ENCODE peak calls at places on chromosome 1, in nine cellular contexts. S is GM23338, B is aorta, F is heart right ventricle, J is transverse colon, Q is tibial artery, D is trophoblast cell, O is left lung, Z is fibroblast of lung. T is an unnamed sample. For H3K4me1, the result is how much of the 10 kb centered on the place peaks cover.

GRCh38 chr1:116853680-116854191 is 56.0 kb upstream of the PTGFRN start:
- DNase-seq in S (peak), B (no peak), F (no peak), J (peak), Q (no peak), D (peak), O (no peak), Z (peak), T (no peak)

GRCh38 chr1:42931108-42931539 is 27.5 kb downstream of the SLC2A1 start:
- DNase-seq in S (peak), B (no peak), F (no peak), J (peak), Q (no peak), D (peak), O (peak), Z (peak), T (no peak)

GRCh38 chr1:115557715-115558114 is 84.1 kb upstream of the VANGL1 start:
- DNase-seq in S (peak), B (no peak), F (no peak), J (no peak), Q (no peak), D (no peak), O (no peak), Z (no peak), T (no peak)

GRCh38 chr1:8523641-8524206 is 205.8 kb downstream of the SLC45A1 start:
- DNase-seq in S (no peak), B (no peak), F (no peak), J (no peak), Q (no peak), D (no peak), O (no peak), Z (no peak), T (no peak)

GRCh38 chr1:11659748-11660147 is 4.3 kb upstream of the FBXO6 start:
- DNase-seq in S (no peak), B (no peak), F (no peak), J (no peak), Q (no peak), D (no peak), O (no peak), Z (no peak), T (no peak)

GRCh38 chr1:168179411-168180147 is 817 bp downstream of the TIPRL start:
- DNase-seq in S (peak), B (no peak), F (no peak), J (no peak), Q (no peak), D (no peak), O (no peak), Z (peak), T (no peak)

GRCh38 chr1:113928129-113928949 is 785 bp upstream of the HIPK1 start:
- DNase-seq in S (no peak), B (no peak), F (no peak), J (no peak), Q (no peak), D (no peak), O (no peak), Z (no peak), T (no peak)

GRCh38 chr1:1599030-1599916 is 662 bp downstream of the FNDC10 start:
- DNase-seq in S (peak), B (no peak), F (peak), J (no peak), Q (no peak), D (peak), O (peak), Z (no peak), T (no peak)

GRCh38 chr1:39409055-39409816 is 82.2 kb upstream of the BMP8A start:
- DNase-seq in S (peak), B (peak), F (peak), J (peak), Q (peak), D (peak), O (no peak), Z (peak), T (no peak)

GRCh38 chr1:230978491-230979388 is at the start of the genes ARV1 and TTC13:
- DNase-seq in S (peak), B (peak), F (peak), J (peak), Q (peak), D (peak), O (peak), Z (peak), T (peak)

GRCh38 chr1:22884806-22885559 is 87.7 kb downstream of the LACTBL1 start:
- DNase-seq in S (no peak), B (no peak), F (no peak), J (no peak), Q (no peak), D (no peak), O (no peak), Z (no peak), T (no peak)

GRCh38 chr1:184691719-184692324 is 62.8 kb downstream of the EDEM3 start:
- DNase-seq in S (peak), B (no peak), F (no peak), J (no peak), Q (no peak), D (peak), O (no peak), Z (peak), T (no peak)
- H3K4me1 ChIP-seq in S (under half), B (under half), F (under half), J (under half), Q (under half), D (under half), O (under half), Z (under half), T (under half)

GRCh38 chr1:202578001-202578500 is 132.2 kb downstream of the SYT2 start:
- DNase-seq in S (peak), B (no peak), F (no peak), J (no peak), Q (no peak), D (no peak), O (no peak), Z (peak), T (no peak)
- H3K4me1 ChIP-seq in S (under half), B (under half), F (half or more), J (under half), Q (under half), D (under half), O (under half), Z (under half), T (half or more)

GRCh38 chr1:235918032-235918431 is 51.3 kb upstream of the LYST start:
- DNase-seq in S (no peak), B (no peak), F (no peak), J (no peak), Q (no peak), D (no peak), O (no peak), Z (no peak), T (no peak)

GRCh38 chr1:235918481-235918880 is 51.8 kb upstream of the LYST start:
- DNase-seq in S (no peak), B (no peak), F (no peak), J (no peak), Q (no peak), D (no peak), O (no peak), Z (no peak), T (no peak)

GRCh38 chr1:235920596-235921375 is 54.1 kb upstream of the LYST start:
- DNase-seq in S (no peak), B (no peak), F (no peak), J (peak), Q (no peak), D (peak), O (no peak), Z (no peak), T (no peak)

GRCh38 chr1:235919127-235919796 is 52.6 kb upstream of the LYST start:
- DNase-seq in S (no peak), B (no peak), F (no peak), J (no peak), Q (no peak), D (peak), O (no peak), Z (peak), T (no peak)

DNA sequence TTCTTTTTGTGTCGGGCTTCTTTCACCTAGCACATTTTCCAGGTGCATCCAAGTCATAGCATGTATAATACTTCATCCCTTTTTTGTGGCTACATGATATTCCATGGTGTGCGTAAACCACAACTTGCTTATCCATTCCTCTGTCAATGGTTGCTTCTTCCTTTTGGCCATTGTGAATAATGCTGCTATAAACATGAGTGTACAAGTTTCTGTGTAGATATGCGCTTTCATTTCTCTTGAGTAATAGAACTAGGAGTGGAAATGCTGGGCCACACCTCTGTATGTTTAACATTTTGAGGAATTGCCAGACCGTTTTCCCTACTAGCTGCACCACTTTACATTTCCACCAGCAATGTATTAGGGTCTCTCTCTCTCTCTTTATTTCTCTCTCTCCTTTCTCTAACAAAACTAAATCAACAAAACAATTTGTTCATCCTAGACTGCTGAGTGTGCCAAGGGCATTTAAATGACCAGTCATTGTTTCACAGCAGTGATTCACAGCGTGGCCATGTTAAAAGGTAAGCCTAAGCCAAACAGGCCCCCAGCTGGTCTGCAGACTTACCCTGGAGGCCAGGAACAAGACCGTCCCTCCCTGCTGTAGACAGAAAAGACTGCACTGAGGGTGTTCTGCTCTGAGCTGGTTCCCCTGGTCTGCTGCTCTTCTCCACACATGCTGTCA is 53.2 kb upstream of the LYST start:
- DNase-seq in S (no peak), B (no peak), F (no peak), J (no peak), Q (no peak), D (no peak), O (no peak), Z (peak), T (no peak)
- H3K4me1 ChIP-seq in S (under half), B (under half), F (under half), J (under half), Q (under half), D (under half), O (half or more), Z (under half), T (half or more)

GRCh38 chr1:41278076-41278475 is 36.0 kb upstream of the SCMH1 start:
- DNase-seq in S (no peak), B (no peak), F (no peak), J (no peak), Q (no peak), D (no peak), O (no peak), Z (no peak), T (no peak)

GRCh38 chr1:41272601-41273000 is 30.5 kb upstream of the SCMH1 start:
- DNase-seq in S (no peak), B (no peak), F (no peak), J (no peak), Q (no peak), D (no peak), O (no peak), Z (no peak), T (no peak)

GRCh38 chr1:41275831-41276230 is 33.7 kb upstream of the SCMH1 start:
- DNase-seq in S (no peak), B (no peak), F (no peak), J (no peak), Q (no peak), D (no peak), O (no peak), Z (no peak), T (no peak)

GRCh38 chr1:41277371-41277994 is 35.4 kb upstream of the SCMH1 start:
- DNase-seq in S (peak), B (no peak), F (no peak), J (no peak), Q (no peak), D (no peak), O (no peak), Z (no peak), T (no peak)

DNA sequence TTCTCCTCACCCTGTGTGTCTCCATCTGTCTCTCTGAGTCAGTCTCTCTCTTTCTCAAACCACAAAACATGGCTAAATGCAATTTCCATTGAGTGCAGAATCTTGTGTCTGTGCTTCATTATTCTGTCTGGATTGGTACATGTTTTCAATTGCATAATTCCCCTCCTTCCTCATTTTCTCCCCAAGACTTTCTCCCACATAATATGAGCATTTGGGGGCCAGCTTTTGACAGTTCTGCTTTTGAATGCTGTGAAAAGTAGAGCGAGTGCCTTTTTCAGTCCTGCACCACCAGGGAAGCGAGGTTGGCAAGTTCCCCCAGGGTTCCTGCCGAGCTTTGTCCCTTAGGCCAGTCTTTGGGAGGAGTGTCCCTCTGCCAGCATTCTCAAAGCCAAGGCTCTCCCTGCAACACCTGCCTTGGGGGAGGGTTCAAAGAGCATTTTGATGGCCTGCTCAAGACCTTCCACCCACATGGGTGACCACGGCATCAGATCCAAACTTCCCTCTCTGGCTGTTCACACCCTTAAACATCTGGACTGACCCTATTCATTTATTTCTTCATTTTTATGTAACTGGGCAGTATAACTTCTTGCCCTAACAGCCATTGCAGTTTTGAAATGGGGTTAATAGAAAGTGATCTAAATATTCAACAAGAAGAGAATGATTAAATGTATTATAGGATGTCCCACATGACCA is 32.9 kb upstream of the SCMH1 start:
- DNase-seq in S (no peak), B (no peak), F (no peak), J (no peak), Q (peak), D (peak), O (no peak), Z (no peak), T (no peak)
- H3K4me1 ChIP-seq in S (under half), B (under half), F (under half), J (under half), Q (under half), D (under half), O (under half), Z (under half), T (under half)

DNA sequence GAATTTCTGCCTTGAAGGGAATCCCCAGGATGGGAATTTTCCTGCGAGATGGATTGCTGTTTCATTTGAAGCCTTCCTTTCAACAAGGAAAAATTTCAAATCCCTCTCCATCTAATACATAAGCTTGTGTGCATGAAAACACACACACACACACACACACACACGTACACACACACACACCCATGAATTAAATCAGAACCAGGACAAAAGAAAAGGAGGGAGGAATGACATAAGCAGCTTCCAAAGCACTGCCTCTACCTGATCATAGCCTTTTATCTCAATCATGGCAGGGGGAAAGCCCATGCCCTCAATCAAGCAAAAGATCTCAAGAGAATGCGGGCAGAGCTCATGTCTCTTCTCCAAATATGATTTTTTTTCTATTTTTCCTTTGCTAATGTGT is 139.7 kb downstream of the SLC44A5 start:
- DNase-seq in S (peak), B (no peak), F (no peak), J (no peak), Q (no peak), D (peak), O (no peak), Z (no peak), T (no peak)
- H3K4me1 ChIP-seq in S (under half), B (under half), F (under half), J (under half), Q (under half), D (under half), O (under half), Z (under half), T (under half)

GRCh38 chr1:247409869-247410544 is 6.0 kb upstream of the NLRP3 start:
- DNase-seq in S (no peak), B (no peak), F (no peak), J (no peak), Q (no peak), D (peak), O (no peak), Z (no peak), T (no peak)
- H3K4me1 ChIP-seq in S (under half), B (under half), F (under half), J (under half), Q (under half), D (under half), O (half or more), Z (under half), T (under half)

DNA sequence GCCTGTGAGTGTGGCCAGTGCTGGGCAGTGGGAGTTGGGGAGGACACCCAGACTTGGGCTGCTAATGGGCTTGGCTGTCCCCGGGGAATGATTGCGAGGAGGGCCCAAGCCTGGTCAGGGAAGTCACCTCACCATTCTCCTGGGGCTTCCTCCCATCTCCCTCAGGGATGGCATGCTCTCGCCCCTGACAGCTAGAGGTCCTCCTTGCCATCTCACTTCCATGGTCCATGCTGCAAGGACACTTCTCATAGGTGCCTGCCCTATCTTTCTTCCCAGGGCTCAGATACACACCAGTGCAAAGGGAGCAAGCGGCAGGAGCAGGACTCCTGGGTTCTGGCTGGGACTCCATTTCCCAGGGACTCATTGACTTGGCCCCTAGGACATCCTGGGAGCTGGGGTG is 4.1 kb downstream of the NTRK1 start:
- DNase-seq in S (no peak), B (no peak), F (no peak), J (no peak), Q (no peak), D (no peak), O (no peak), Z (no peak), T (no peak)
- H3K4me1 ChIP-seq in S (under half), B (under half), F (under half), J (under half), Q (under half), D (under half), O (under half), Z (under half), T (under half)